ENCODE peak calls at places on chromosomes 12 and 14, in seven cellular contexts. E is GM23338, N is HCT116, R is OCI-LY7, X is MM.1S, O is hepatocyte, Q is GM23248. V is an unnamed sample. For H3K4me1, the result is how much of the 10 kb centered on the place peaks cover.

GRCh38 chr12:129997239-129997638 is 93.4 kb upstream of the TMEM132D start:
- DNase-seq in E (peak), N (no peak), R (no peak), X (no peak), O (no peak), Q (no peak), V (no peak)

GRCh38 chr12:77914089-77914488 is 83.4 kb downstream of the NAV3 start:
- DNase-seq in E (no peak), N (no peak), R (peak), X (no peak), O (no peak), Q (no peak), V (no peak)

GRCh38 chr12:102824218-102824835 is 92.7 kb downstream of the PAH start:
- DNase-seq in E (peak), N (no peak), R (no peak), X (no peak), O (peak), Q (peak), V (peak)

GRCh38 chr12:94421868-94422740 is 37.6 kb downstream of the CEP83 start:
- DNase-seq in E (peak), N (no peak), R (peak), X (no peak), O (no peak), Q (no peak), V (no peak)

GRCh38 chr12:107775093-107775721 is 703 bp downstream of the ASCL4 start:
- DNase-seq in E (peak), N (no peak), R (no peak), X (no peak), O (peak), Q (peak), V (peak)

GRCh38 chr12:30730011-30730410 is 24.7 kb downstream of the CAPRIN2 start:
- DNase-seq in E (no peak), N (no peak), R (no peak), X (no peak), O (no peak), Q (no peak), V (no peak)

GRCh38 chr12:124659003-124659402 is 91.6 kb upstream of the NCOR2 start:
- DNase-seq in E (no peak), N (no peak), R (no peak), X (no peak), O (no peak), Q (no peak), V (no peak)

GRCh38 chr14:68819260-68819691 is 26.4 kb upstream of the ZFP36L1 start:
- DNase-seq in E (peak), N (peak), R (no peak), X (no peak), O (peak), Q (peak), V (peak)

GRCh38 chr12:51196547-51196946 is 21.3 kb downstream of the POU6F1 start:
- DNase-seq in E (no peak), N (no peak), R (no peak), X (no peak), O (no peak), Q (no peak), V (no peak)

GRCh38 chr12:55652352-55652751 is 15.7 kb downstream of the OR10P1 start:
- DNase-seq in E (no peak), N (no peak), R (no peak), X (no peak), O (no peak), Q (no peak), V (no peak)

GRCh38 chr12:95838125-95838524 is 20.6 kb upstream of the SNRPF start:
- DNase-seq in E (no peak), N (no peak), R (no peak), X (peak), O (peak), Q (peak), V (no peak)

GRCh38 chr14:93785423-93785822 is 2.9 kb downstream of the PRIMA1 start:
- DNase-seq in E (no peak), N (no peak), R (no peak), X (no peak), O (no peak), Q (no peak), V (no peak)

GRCh38 chr14:54908230-54908629 is 5.6 kb upstream of the GCH1 start:
- DNase-seq in E (no peak), N (no peak), R (no peak), X (peak), O (no peak), Q (no peak), V (no peak)

GRCh38 chr12:30067156-30067555 is 283.4 kb upstream of the TMTC1 start:
- DNase-seq in E (no peak), N (no peak), R (no peak), X (no peak), O (no peak), Q (peak), V (no peak)

GRCh38 chr14:85934123-85934885 is 404.4 kb downstream of the FLRT2 start:
- DNase-seq in E (peak), N (no peak), R (peak), X (peak), O (no peak), Q (peak), V (no peak)

GRCh38 chr12:123934829-123935228 is 37.8 kb downstream of the CCDC92 start:
- DNase-seq in E (no peak), N (no peak), R (no peak), X (no peak), O (no peak), Q (peak), V (no peak)

GRCh38 chr12:126389215-126389841 is 1324.1 kb downstream of the AACS start:
- DNase-seq in E (no peak), N (no peak), R (no peak), X (no peak), O (peak), Q (peak), V (no peak)

GRCh38 chr14:79631276-79631675 is 580.0 kb downstream of the DIO2 start:
- DNase-seq in E (peak), N (no peak), R (no peak), X (no peak), O (no peak), Q (no peak), V (no peak)

GRCh38 chr12:32542550-32543229 is 136.4 kb upstream of the DNM1L start:
- DNase-seq in E (no peak), N (no peak), R (no peak), X (no peak), O (no peak), Q (no peak), V (no peak)

GRCh38 chr14:54329082-54329695 is 67.6 kb upstream of the CDKN3 start:
- DNase-seq in E (peak), N (peak), R (peak), X (peak), O (peak), Q (peak), V (peak)

GRCh38 chr12:19434538-19434937 is 4.8 kb upstream of the AEBP2 start:
- DNase-seq in E (no peak), N (no peak), R (peak), X (no peak), O (no peak), Q (no peak), V (no peak)

GRCh38 chr12:109174468-109174867 is 58.1 kb downstream of the ACACB start:
- DNase-seq in E (no peak), N (no peak), R (no peak), X (no peak), O (no peak), Q (no peak), V (no peak)

GRCh38 chr14:67493092-67493717 is 4.7 kb upstream of the TMEM229B start:
- DNase-seq in E (peak), N (no peak), R (peak), X (peak), O (no peak), Q (no peak), V (no peak)

GRCh38 chr12:53726342-53726741 is 910 bp downstream of the CALCOCO1 start:
- DNase-seq in E (no peak), N (no peak), R (peak), X (peak), O (no peak), Q (peak), V (no peak)

GRCh38 chr14:77032854-77033621 is 4.5 kb upstream of the IRF2BPL start:
- DNase-seq in E (peak), N (no peak), R (peak), X (peak), O (peak), Q (peak), V (peak)

GRCh38 chr14:77028384-77029246 is at the start of gene IRF2BPL:
- DNase-seq in E (peak), N (peak), R (peak), X (peak), O (peak), Q (peak), V (peak)

GRCh38 chr14:77033622-77034521 is 5.4 kb upstream of the IRF2BPL start:
- DNase-seq in E (peak), N (no peak), R (peak), X (peak), O (peak), Q (peak), V (peak)

GRCh38 chr14:77032483-77032853 is 4.0 kb upstream of the IRF2BPL start:
- DNase-seq in E (peak), N (no peak), R (no peak), X (no peak), O (no peak), Q (no peak), V (no peak)

GRCh38 chr14:77031680-77032482 is 3.4 kb upstream of the IRF2BPL start:
- DNase-seq in E (no peak), N (no peak), R (no peak), X (no peak), O (peak), Q (peak), V (no peak)
- H3K4me1 ChIP-seq in E (half or more), N (half or more), R (half or more), X (under half), O (under half), Q (under half), V (under half)

DNA sequence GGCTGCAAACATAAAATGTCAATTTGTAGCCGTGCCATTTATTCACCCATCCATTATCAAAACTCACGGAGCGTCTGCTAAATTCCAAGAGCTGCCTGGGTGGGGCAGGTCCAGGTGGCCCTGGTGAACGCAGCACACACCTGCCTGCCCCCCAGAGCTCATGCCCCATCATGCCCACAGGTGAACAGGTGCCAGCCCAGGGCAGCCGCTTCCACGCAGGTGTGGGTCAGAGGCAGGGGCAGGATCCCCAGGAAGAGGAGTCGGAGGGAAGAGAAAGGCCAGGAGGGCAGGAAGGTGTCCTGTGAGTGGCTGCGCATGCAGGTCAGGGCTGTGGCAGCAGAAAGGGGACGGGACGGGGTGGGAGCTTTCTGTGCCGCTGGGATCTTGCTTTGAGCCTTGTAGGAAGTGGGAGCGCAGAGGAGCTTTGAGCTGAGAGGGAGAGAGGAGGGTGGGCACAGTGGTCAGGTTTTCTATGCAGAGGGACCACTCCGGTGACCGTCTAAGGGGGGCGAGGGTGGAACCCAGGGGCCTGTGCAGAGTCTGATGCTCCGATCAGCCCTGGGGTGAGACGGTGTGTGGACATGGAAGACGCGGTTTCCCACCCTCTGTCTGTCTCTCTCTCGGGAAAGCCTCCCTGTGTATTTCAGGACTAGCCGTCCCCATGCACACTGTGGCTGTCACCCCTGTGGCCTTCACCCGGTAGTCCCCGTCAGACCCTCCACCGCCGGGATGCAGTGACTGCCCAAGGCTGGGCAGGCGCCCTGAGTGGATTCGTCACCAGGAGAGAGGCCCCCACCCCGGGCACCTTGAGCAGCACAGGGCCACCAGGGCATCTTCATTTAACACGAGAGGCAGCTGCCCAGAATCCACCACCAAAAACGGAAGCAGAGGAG is 26.7 kb downstream of the GALNT9 start:
- DNase-seq in E (no peak), N (no peak), R (no peak), X (no peak), O (no peak), Q (no peak), V (no peak)
- TF ChIP-seq EZH2phosphoT487 in E (no peak), N (no peak), R (no peak), X (no peak), O (no peak), Q (no peak), V (no peak)

GRCh38 chr12:92432724-92433281 is 270.0 kb upstream of the PLEKHG7 start:
- DNase-seq in E (no peak), N (no peak), R (peak), X (peak), O (no peak), Q (no peak), V (no peak)
- H3K4me1 ChIP-seq in E (under half), N (under half), R (half or more), X (under half), O (under half), Q (under half), V (under half)

DNA sequence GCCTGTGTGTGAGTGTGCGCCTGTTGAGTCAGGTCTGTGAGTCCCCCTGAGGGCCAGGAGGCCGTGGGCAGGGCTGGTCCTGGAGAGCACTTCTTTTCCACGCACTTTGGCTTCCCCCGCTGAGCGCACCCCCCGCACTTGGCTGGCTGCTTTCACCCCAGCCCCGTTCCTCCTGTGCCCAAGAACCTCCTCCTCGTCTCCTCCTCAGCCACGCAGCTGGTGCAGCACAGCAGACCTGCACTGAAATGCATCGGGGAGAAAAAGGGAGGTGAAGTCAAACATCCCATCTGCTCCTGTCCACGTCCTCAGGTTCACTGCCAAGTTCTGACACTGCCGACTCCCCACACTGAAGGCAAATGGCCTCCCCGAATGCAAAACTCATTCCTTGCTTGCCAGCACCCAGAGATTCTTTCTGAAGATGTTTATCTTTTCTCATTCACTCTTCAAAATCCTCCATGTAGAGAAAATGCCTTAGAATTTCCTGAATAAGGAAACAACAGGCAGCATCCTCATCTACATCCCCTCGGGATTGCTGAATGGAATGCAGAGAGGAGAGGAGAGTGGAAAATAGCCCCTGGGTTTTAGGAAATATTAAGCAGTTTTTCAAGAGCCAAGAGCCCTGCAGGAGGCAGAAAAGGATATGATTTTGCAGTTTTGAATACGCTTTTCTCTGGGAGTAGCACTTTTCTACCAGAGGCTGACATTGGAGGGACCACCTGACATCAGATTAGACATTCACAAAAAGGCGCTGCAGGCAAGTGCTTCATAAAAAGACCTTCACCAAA is 362.5 kb upstream of the SFSWAP start:
- DNase-seq in E (no peak), N (no peak), R (no peak), X (no peak), O (no peak), Q (no peak), V (no peak)
- TF ChIP-seq EZH2phosphoT487 in E (no peak), N (no peak), R (no peak), X (no peak), O (no peak), Q (no peak), V (no peak)

V was measured in neural progenitor cell.